ENCODE peak calls at places on chromosome 2, in nine cellular contexts. One of them, this sample, is unnamed.

GRCh38 chr2:238238766-238239551 is 879 bp downstream of the HES6 start:
- DNase-seq in left lung: peak
- DNase-seq in fibroblast of lung: no peak
- DNase-seq in GM12865: no peak
- DNase-seq in MCF 10A: no peak
- DNase-seq in mesothelial cell of epicardium: no peak
- DNase-seq in activated B cell treated with CpG ODN at 0.5 μM for 24 hours: peak
- DNase-seq in AG09309: no peak
- DNase-seq in endothelial cell: no peak
- DNase-seq in this sample: no peak

GRCh38 chr2:194087089-194087488 is 1569.9 kb upstream of the SLC39A10 start:
- DNase-seq in MCF 10A: no peak
- DNase-seq in fibroblast of lung: no peak
- DNase-seq in activated B cell treated with CpG ODN at 0.5 μM for 24 hours: no peak
- DNase-seq in AG09309: no peak
- DNase-seq in endothelial cell: no peak
- DNase-seq in GM12865: peak
- DNase-seq in mesothelial cell of epicardium: no peak
- DNase-seq in left lung: no peak
- DNase-seq in this sample: no peak

GRCh38 chr2:46306320-46306719 is 9.1 kb downstream of the EPAS1 start:
- DNase-seq in fibroblast of lung: no peak
- DNase-seq in AG09309: no peak
- DNase-seq in GM12865: no peak
- DNase-seq in left lung: no peak
- DNase-seq in MCF 10A: peak
- DNase-seq in activated B cell treated with CpG ODN at 0.5 μM for 24 hours: no peak
- DNase-seq in mesothelial cell of epicardium: no peak
- DNase-seq in endothelial cell: no peak
- DNase-seq in this sample: no peak

GRCh38 chr2:107542314-107542740 is 284.4 kb upstream of the RGPD4 start:
- DNase-seq in fibroblast of lung: no peak
- DNase-seq in GM12865: no peak
- DNase-seq in endothelial cell: no peak
- DNase-seq in left lung: no peak
- DNase-seq in mesothelial cell of epicardium: no peak
- DNase-seq in AG09309: no peak
- DNase-seq in MCF 10A: no peak
- DNase-seq in activated B cell treated with CpG ODN at 0.5 μM for 24 hours: no peak
- DNase-seq in this sample: no peak

GRCh38 chr2:138307099-138307498 is 194.5 kb upstream of the SPOPL start:
- DNase-seq in mesothelial cell of epicardium: no peak
- DNase-seq in GM12865: no peak
- DNase-seq in activated B cell treated with CpG ODN at 0.5 μM for 24 hours: no peak
- DNase-seq in left lung: no peak
- DNase-seq in AG09309: no peak
- DNase-seq in endothelial cell: no peak
- DNase-seq in fibroblast of lung: no peak
- DNase-seq in MCF 10A: no peak
- DNase-seq in this sample: no peak

GRCh38 chr2:119749405-119750066 is 10.2 kb upstream of the PTPN4 start:
- DNase-seq in activated B cell treated with CpG ODN at 0.5 μM for 24 hours: no peak
- DNase-seq in AG09309: no peak
- DNase-seq in mesothelial cell of epicardium: no peak
- DNase-seq in endothelial cell: no peak
- DNase-seq in left lung: no peak
- DNase-seq in MCF 10A: peak
- DNase-seq in GM12865: no peak
- DNase-seq in fibroblast of lung: peak
- DNase-seq in this sample: no peak

GRCh38 chr2:127422631-127423475 is 4.6 kb downstream of the PROC start:
- DNase-seq in left lung: peak
- DNase-seq in endothelial cell: no peak
- DNase-seq in AG09309: no peak
- DNase-seq in mesothelial cell of epicardium: no peak
- DNase-seq in MCF 10A: no peak
- DNase-seq in activated B cell treated with CpG ODN at 0.5 μM for 24 hours: peak
- DNase-seq in fibroblast of lung: no peak
- DNase-seq in GM12865: no peak
- DNase-seq in this sample: no peak

GRCh38 chr2:236887519-236887918 is 198.2 kb upstream of the COPS8 start:
- DNase-seq in endothelial cell: no peak
- DNase-seq in MCF 10A: no peak
- DNase-seq in activated B cell treated with CpG ODN at 0.5 μM for 24 hours: no peak
- DNase-seq in GM12865: no peak
- DNase-seq in mesothelial cell of epicardium: no peak
- DNase-seq in fibroblast of lung: peak
- DNase-seq in left lung: no peak
- DNase-seq in AG09309: peak
- DNase-seq in this sample: no peak

GRCh38 chr2:177334940-177335543 is 57.5 kb upstream of the AGPS start:
- DNase-seq in AG09309: no peak
- DNase-seq in activated B cell treated with CpG ODN at 0.5 μM for 24 hours: no peak
- DNase-seq in left lung: no peak
- DNase-seq in endothelial cell: no peak
- DNase-seq in mesothelial cell of epicardium: no peak
- DNase-seq in fibroblast of lung: peak
- DNase-seq in MCF 10A: peak
- DNase-seq in GM12865: peak
- DNase-seq in this sample: no peak

GRCh38 chr2:215363039-215363438 is 51.2 kb downstream of the ATIC start:
- DNase-seq in GM12865: no peak
- DNase-seq in mesothelial cell of epicardium: no peak
- DNase-seq in AG09309: no peak
- DNase-seq in MCF 10A: no peak
- DNase-seq in endothelial cell: no peak
- DNase-seq in left lung: no peak
- DNase-seq in fibroblast of lung: peak
- DNase-seq in activated B cell treated with CpG ODN at 0.5 μM for 24 hours: no peak
- DNase-seq in this sample: no peak

GRCh38 chr2:110659248-110659647 is 18.6 kb downstream of the BUB1 start:
- DNase-seq in AG09309: no peak
- DNase-seq in GM12865: no peak
- DNase-seq in fibroblast of lung: no peak
- DNase-seq in mesothelial cell of epicardium: no peak
- DNase-seq in left lung: no peak
- DNase-seq in endothelial cell: no peak
- DNase-seq in MCF 10A: no peak
- DNase-seq in activated B cell treated with CpG ODN at 0.5 μM for 24 hours: no peak
- DNase-seq in this sample: no peak

GRCh38 chr2:50564781-50565180 is 467.2 kb downstream of the NRXN1 start:
- DNase-seq in fibroblast of lung: no peak
- DNase-seq in mesothelial cell of epicardium: no peak
- DNase-seq in activated B cell treated with CpG ODN at 0.5 μM for 24 hours: no peak
- DNase-seq in MCF 10A: no peak
- DNase-seq in GM12865: no peak
- DNase-seq in AG09309: no peak
- DNase-seq in endothelial cell: no peak
- DNase-seq in left lung: no peak
- DNase-seq in this sample: no peak

GRCh38 chr2:74050153-74050552 is 65.4 kb downstream of the TET3 start:
- DNase-seq in GM12865: no peak
- DNase-seq in MCF 10A: no peak
- DNase-seq in activated B cell treated with CpG ODN at 0.5 μM for 24 hours: no peak
- DNase-seq in endothelial cell: no peak
- DNase-seq in fibroblast of lung: no peak
- DNase-seq in mesothelial cell of epicardium: no peak
- DNase-seq in AG09309: no peak
- DNase-seq in left lung: no peak
- DNase-seq in this sample: no peak

DNA sequence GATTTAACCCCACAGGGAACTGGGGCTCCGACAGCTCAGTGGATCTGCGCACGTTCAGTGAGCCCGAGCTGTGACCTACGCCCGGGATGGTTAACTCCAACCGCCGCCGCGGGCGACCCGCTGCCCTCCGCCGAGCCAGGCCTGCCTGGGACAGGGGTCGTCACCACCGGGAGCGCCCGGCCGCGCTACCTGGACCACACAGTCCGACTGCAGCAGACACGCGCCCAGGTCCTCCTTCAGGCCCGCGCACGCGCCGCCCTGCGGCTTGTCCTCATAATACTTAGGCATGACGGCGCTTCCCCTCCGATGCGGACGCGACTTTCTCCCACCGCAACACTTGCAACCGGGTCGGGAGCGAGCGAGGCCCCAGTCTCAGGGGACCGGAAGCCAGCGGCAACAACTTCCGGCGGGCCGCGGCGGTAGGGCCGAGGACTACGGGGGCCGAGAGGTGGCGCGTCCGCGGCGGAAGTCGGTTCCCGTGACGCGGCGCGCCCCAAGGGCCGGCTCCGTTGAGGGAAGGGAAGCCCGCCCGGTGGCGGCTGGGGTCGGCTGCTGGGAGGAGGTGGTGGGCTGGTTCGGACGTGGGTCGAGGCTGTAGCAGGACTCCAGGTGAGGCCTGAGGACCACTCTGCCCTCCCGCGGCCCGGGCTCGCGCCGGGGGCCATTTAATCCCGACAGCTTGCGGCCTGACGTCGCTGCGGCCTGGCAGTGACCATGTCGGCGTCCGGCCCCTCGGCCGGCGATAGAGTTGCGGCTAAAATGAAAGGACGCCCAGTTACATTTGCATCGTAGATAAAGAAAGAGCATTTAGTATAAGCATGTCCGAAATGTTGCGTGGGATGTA is at the start of the genes COA5 and UNC50:
- DNase-seq in left lung: peak
- DNase-seq in AG09309: peak
- DNase-seq in activated B cell treated with CpG ODN at 0.5 μM for 24 hours: peak
- DNase-seq in mesothelial cell of epicardium: peak
- DNase-seq in fibroblast of lung: peak
- DNase-seq in endothelial cell: peak
- DNase-seq in MCF 10A: peak
- DNase-seq in GM12865: peak
- DNase-seq in this sample: peak
- TF ChIP-seq CTCF in left lung: no peak
- TF ChIP-seq CTCF in AG09309: peak
- TF ChIP-seq CTCF in activated B cell treated with CpG ODN at 0.5 μM for 24 hours: no peak
- TF ChIP-seq CTCF in mesothelial cell of epicardium: no peak
- TF ChIP-seq CTCF in fibroblast of lung: peak
- TF ChIP-seq CTCF in endothelial cell: peak
- TF ChIP-seq CTCF in MCF 10A: no peak
- TF ChIP-seq CTCF in GM12865: no peak
- TF ChIP-seq CTCF in this sample: no peak

GRCh38 chr2:217837001-217837491 is 165.7 kb downstream of the TNS1 start:
- DNase-seq in GM12865: peak
- DNase-seq in endothelial cell: no peak
- DNase-seq in AG09309: peak
- DNase-seq in fibroblast of lung: peak
- DNase-seq in MCF 10A: peak
- DNase-seq in mesothelial cell of epicardium: no peak
- DNase-seq in activated B cell treated with CpG ODN at 0.5 μM for 24 hours: no peak
- DNase-seq in left lung: no peak
- DNase-seq in this sample: no peak
- TF ChIP-seq CTCF in GM12865: no peak
- TF ChIP-seq CTCF in endothelial cell: no peak
- TF ChIP-seq CTCF in AG09309: peak
- TF ChIP-seq CTCF in fibroblast of lung: peak
- TF ChIP-seq CTCF in MCF 10A: no peak
- TF ChIP-seq CTCF in mesothelial cell of epicardium: no peak
- TF ChIP-seq CTCF in activated B cell treated with CpG ODN at 0.5 μM for 24 hours: no peak
- TF ChIP-seq CTCF in left lung: no peak
- TF ChIP-seq CTCF in this sample: no peak

DNA sequence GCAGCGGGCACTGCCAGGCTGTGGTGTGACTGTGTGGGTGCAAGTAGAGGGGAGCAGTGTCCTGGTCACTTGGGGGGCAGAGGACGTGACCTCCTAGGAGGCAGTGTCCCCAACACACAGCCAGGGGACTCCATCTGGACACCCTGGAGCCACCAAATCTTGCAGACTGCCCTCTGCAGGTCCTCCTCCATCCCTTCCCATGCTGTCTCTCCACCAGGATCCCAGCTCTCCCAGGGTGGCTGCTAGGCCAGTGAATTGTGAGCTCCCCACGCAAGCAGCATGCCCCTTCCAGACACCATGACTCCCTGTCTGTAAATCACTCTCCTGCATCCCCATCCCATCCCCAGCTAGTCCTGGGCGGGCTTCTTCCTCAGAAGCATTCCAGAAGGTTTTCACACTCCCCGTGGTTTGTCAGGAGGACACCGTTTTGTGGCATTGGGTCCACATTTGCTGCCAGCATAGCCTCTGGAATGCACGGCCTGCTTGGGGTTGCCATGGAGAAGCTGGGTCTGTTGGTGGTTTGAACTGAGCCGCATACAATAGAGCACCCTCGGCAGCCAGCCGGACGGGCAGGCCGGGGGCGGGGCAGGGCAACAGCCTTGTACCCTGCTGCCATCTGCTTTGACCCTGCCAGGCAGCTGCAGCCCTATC is 210.7 kb downstream of the KLHL29 start:
- DNase-seq in GM12865: no peak
- DNase-seq in mesothelial cell of epicardium: no peak
- DNase-seq in endothelial cell: peak
- DNase-seq in activated B cell treated with CpG ODN at 0.5 μM for 24 hours: no peak
- DNase-seq in AG09309: no peak
- DNase-seq in left lung: no peak
- DNase-seq in fibroblast of lung: no peak
- DNase-seq in MCF 10A: no peak
- DNase-seq in this sample: no peak
- TF ChIP-seq CTCF in GM12865: no peak
- TF ChIP-seq CTCF in mesothelial cell of epicardium: no peak
- TF ChIP-seq CTCF in endothelial cell: no peak
- TF ChIP-seq CTCF in activated B cell treated with CpG ODN at 0.5 μM for 24 hours: no peak
- TF ChIP-seq CTCF in AG09309: no peak
- TF ChIP-seq CTCF in left lung: no peak
- TF ChIP-seq CTCF in fibroblast of lung: no peak
- TF ChIP-seq CTCF in MCF 10A: no peak
- TF ChIP-seq CTCF in this sample: no peak

GRCh38 chr2:224887159-224887558 is 155.1 kb downstream of the DOCK10 start:
- DNase-seq in left lung: no peak
- DNase-seq in endothelial cell: no peak
- DNase-seq in MCF 10A: peak
- DNase-seq in fibroblast of lung: peak
- DNase-seq in activated B cell treated with CpG ODN at 0.5 μM for 24 hours: no peak
- DNase-seq in AG09309: peak
- DNase-seq in mesothelial cell of epicardium: no peak
- DNase-seq in GM12865: peak
- DNase-seq in this sample: no peak
- TF ChIP-seq CTCF in left lung: no peak
- TF ChIP-seq CTCF in endothelial cell: no peak
- TF ChIP-seq CTCF in MCF 10A: no peak
- TF ChIP-seq CTCF in fibroblast of lung: peak
- TF ChIP-seq CTCF in activated B cell treated with CpG ODN at 0.5 μM for 24 hours: no peak
- TF ChIP-seq CTCF in AG09309: peak
- TF ChIP-seq CTCF in mesothelial cell of epicardium: no peak
- TF ChIP-seq CTCF in GM12865: peak
- TF ChIP-seq CTCF in this sample: no peak

This sample was measured in D721Med.